ENCODE peak calls at places on chromosomes 4 and X, in ten cellular contexts. One of them, this sample, is unnamed.

GRCh38 chr4:177667687-177668086 is 225.4 kb upstream of the AGA start:
- DNase-seq in germinal center: no peak
- DNase-seq in cardiac fibroblast: peak
- DNase-seq in HT1080: peak
- DNase-seq in hypothalamus: no peak
- DNase-seq in stimulated activated CD4-positive, alpha-beta T cell treated with anti-CD3 and anti-CD28 coated beads, Interleukin-12 subunit alpha, Interleukin-12 subunit beta, amount 100 ng/mL, for 4 hours: no peak
- DNase-seq in NCI-H524: no peak
- DNase-seq in foreskin fibroblast: no peak
- DNase-seq in hepatocyte: no peak
- DNase-seq in activated gamma-delta T cell treated with anti-CD3 and anti-CD28 coated beads, Interleukin-2, amount 50 U/mL, for 16 hours: no peak
- DNase-seq in this sample: no peak

GRCh38 chr4:8737075-8737474 is 134.6 kb downstream of the HMX1 start:
- DNase-seq in hypothalamus: no peak
- DNase-seq in hepatocyte: no peak
- DNase-seq in HT1080: no peak
- DNase-seq in germinal center: no peak
- DNase-seq in cardiac fibroblast: no peak
- DNase-seq in NCI-H524: no peak
- DNase-seq in stimulated activated CD4-positive, alpha-beta T cell treated with anti-CD3 and anti-CD28 coated beads, Interleukin-12 subunit alpha, Interleukin-12 subunit beta, amount 100 ng/mL, for 4 hours: no peak
- DNase-seq in foreskin fibroblast: no peak
- DNase-seq in activated gamma-delta T cell treated with anti-CD3 and anti-CD28 coated beads, Interleukin-2, amount 50 U/mL, for 16 hours: no peak
- DNase-seq in this sample: peak

GRCh38 chr4:112704991-112705845 is 68.3 kb downstream of the LARP7 start:
- DNase-seq in HT1080: peak
- DNase-seq in cardiac fibroblast: peak
- DNase-seq in hepatocyte: peak
- DNase-seq in germinal center: peak
- DNase-seq in activated gamma-delta T cell treated with anti-CD3 and anti-CD28 coated beads, Interleukin-2, amount 50 U/mL, for 16 hours: no peak
- DNase-seq in stimulated activated CD4-positive, alpha-beta T cell treated with anti-CD3 and anti-CD28 coated beads, Interleukin-12 subunit alpha, Interleukin-12 subunit beta, amount 100 ng/mL, for 4 hours: no peak
- DNase-seq in foreskin fibroblast: peak
- DNase-seq in NCI-H524: no peak
- DNase-seq in hypothalamus: peak
- DNase-seq in this sample: peak

GRCh38 chrX:31545726-31546125 is 473.9 kb upstream of the FTHL17 start:
- DNase-seq in activated gamma-delta T cell treated with anti-CD3 and anti-CD28 coated beads, Interleukin-2, amount 50 U/mL, for 16 hours: no peak
- DNase-seq in stimulated activated CD4-positive, alpha-beta T cell treated with anti-CD3 and anti-CD28 coated beads, Interleukin-12 subunit alpha, Interleukin-12 subunit beta, amount 100 ng/mL, for 4 hours: no peak
- DNase-seq in HT1080: no peak
- DNase-seq in foreskin fibroblast: no peak
- DNase-seq in germinal center: no peak
- DNase-seq in cardiac fibroblast: peak
- DNase-seq in NCI-H524: no peak
- DNase-seq in hepatocyte: no peak
- DNase-seq in hypothalamus: no peak
- DNase-seq in this sample: no peak

GRCh38 chr4:10160280-10160856 is 43.8 kb upstream of the WDR1 start:
- DNase-seq in foreskin fibroblast: no peak
- DNase-seq in NCI-H524: peak
- DNase-seq in hypothalamus: no peak
- DNase-seq in stimulated activated CD4-positive, alpha-beta T cell treated with anti-CD3 and anti-CD28 coated beads, Interleukin-12 subunit alpha, Interleukin-12 subunit beta, amount 100 ng/mL, for 4 hours: no peak
- DNase-seq in hepatocyte: peak
- DNase-seq in germinal center: no peak
- DNase-seq in activated gamma-delta T cell treated with anti-CD3 and anti-CD28 coated beads, Interleukin-2, amount 50 U/mL, for 16 hours: no peak
- DNase-seq in HT1080: peak
- DNase-seq in cardiac fibroblast: peak
- DNase-seq in this sample: no peak

GRCh38 chr4:44927361-44928061 is 201.2 kb upstream of the GNPDA2 start:
- DNase-seq in stimulated activated CD4-positive, alpha-beta T cell treated with anti-CD3 and anti-CD28 coated beads, Interleukin-12 subunit alpha, Interleukin-12 subunit beta, amount 100 ng/mL, for 4 hours: no peak
- DNase-seq in HT1080: peak
- DNase-seq in NCI-H524: peak
- DNase-seq in cardiac fibroblast: peak
- DNase-seq in germinal center: no peak
- DNase-seq in hepatocyte: peak
- DNase-seq in foreskin fibroblast: no peak
- DNase-seq in activated gamma-delta T cell treated with anti-CD3 and anti-CD28 coated beads, Interleukin-2, amount 50 U/mL, for 16 hours: no peak
- DNase-seq in hypothalamus: no peak
- DNase-seq in this sample: no peak

GRCh38 chrX:115372026-115372610 is 82.6 kb downstream of the LUZP4 start:
- DNase-seq in HT1080: peak
- DNase-seq in cardiac fibroblast: peak
- DNase-seq in activated gamma-delta T cell treated with anti-CD3 and anti-CD28 coated beads, Interleukin-2, amount 50 U/mL, for 16 hours: no peak
- DNase-seq in NCI-H524: no peak
- DNase-seq in germinal center: no peak
- DNase-seq in hypothalamus: no peak
- DNase-seq in stimulated activated CD4-positive, alpha-beta T cell treated with anti-CD3 and anti-CD28 coated beads, Interleukin-12 subunit alpha, Interleukin-12 subunit beta, amount 100 ng/mL, for 4 hours: no peak
- DNase-seq in foreskin fibroblast: peak
- DNase-seq in hepatocyte: peak
- DNase-seq in this sample: no peak

GRCh38 chr4:139453371-139454110 is 380 bp upstream of the RAB33B start:
- DNase-seq in NCI-H524: peak
- DNase-seq in hepatocyte: peak
- DNase-seq in stimulated activated CD4-positive, alpha-beta T cell treated with anti-CD3 and anti-CD28 coated beads, Interleukin-12 subunit alpha, Interleukin-12 subunit beta, amount 100 ng/mL, for 4 hours: peak
- DNase-seq in HT1080: peak
- DNase-seq in hypothalamus: peak
- DNase-seq in cardiac fibroblast: peak
- DNase-seq in activated gamma-delta T cell treated with anti-CD3 and anti-CD28 coated beads, Interleukin-2, amount 50 U/mL, for 16 hours: peak
- DNase-seq in germinal center: peak
- DNase-seq in foreskin fibroblast: peak
- DNase-seq in this sample: peak

GRCh38 chrX:68084765-68085164 is 348.5 kb downstream of the OPHN1 start:
- DNase-seq in NCI-H524: no peak
- DNase-seq in hepatocyte: no peak
- DNase-seq in hypothalamus: no peak
- DNase-seq in cardiac fibroblast: peak
- DNase-seq in HT1080: peak
- DNase-seq in germinal center: no peak
- DNase-seq in stimulated activated CD4-positive, alpha-beta T cell treated with anti-CD3 and anti-CD28 coated beads, Interleukin-12 subunit alpha, Interleukin-12 subunit beta, amount 100 ng/mL, for 4 hours: no peak
- DNase-seq in activated gamma-delta T cell treated with anti-CD3 and anti-CD28 coated beads, Interleukin-2, amount 50 U/mL, for 16 hours: no peak
- DNase-seq in foreskin fibroblast: peak
- DNase-seq in this sample: no peak

GRCh38 chr4:47729086-47729763 is 108.6 kb downstream of the CORIN start:
- DNase-seq in germinal center: no peak
- DNase-seq in cardiac fibroblast: no peak
- DNase-seq in activated gamma-delta T cell treated with anti-CD3 and anti-CD28 coated beads, Interleukin-2, amount 50 U/mL, for 16 hours: no peak
- DNase-seq in hypothalamus: no peak
- DNase-seq in NCI-H524: no peak
- DNase-seq in hepatocyte: no peak
- DNase-seq in HT1080: no peak
- DNase-seq in stimulated activated CD4-positive, alpha-beta T cell treated with anti-CD3 and anti-CD28 coated beads, Interleukin-12 subunit alpha, Interleukin-12 subunit beta, amount 100 ng/mL, for 4 hours: no peak
- DNase-seq in foreskin fibroblast: no peak
- DNase-seq in this sample: no peak

GRCh38 chr4:71235321-71236206 is 103.3 kb upstream of the SLC4A4 start:
- DNase-seq in hypothalamus: no peak
- DNase-seq in NCI-H524: no peak
- DNase-seq in germinal center: no peak
- DNase-seq in hepatocyte: no peak
- DNase-seq in cardiac fibroblast: no peak
- DNase-seq in HT1080: no peak
- DNase-seq in activated gamma-delta T cell treated with anti-CD3 and anti-CD28 coated beads, Interleukin-2, amount 50 U/mL, for 16 hours: no peak
- DNase-seq in foreskin fibroblast: no peak
- DNase-seq in stimulated activated CD4-positive, alpha-beta T cell treated with anti-CD3 and anti-CD28 coated beads, Interleukin-12 subunit alpha, Interleukin-12 subunit beta, amount 100 ng/mL, for 4 hours: no peak
- DNase-seq in this sample: no peak

GRCh38 chrX:21725498-21725897 is 32.4 kb downstream of the SMPX start:
- DNase-seq in foreskin fibroblast: peak
- DNase-seq in cardiac fibroblast: peak
- DNase-seq in germinal center: peak
- DNase-seq in activated gamma-delta T cell treated with anti-CD3 and anti-CD28 coated beads, Interleukin-2, amount 50 U/mL, for 16 hours: no peak
- DNase-seq in NCI-H524: peak
- DNase-seq in stimulated activated CD4-positive, alpha-beta T cell treated with anti-CD3 and anti-CD28 coated beads, Interleukin-12 subunit alpha, Interleukin-12 subunit beta, amount 100 ng/mL, for 4 hours: no peak
- DNase-seq in hepatocyte: peak
- DNase-seq in hypothalamus: no peak
- DNase-seq in HT1080: peak
- DNase-seq in this sample: no peak

GRCh38 chrX:22534643-22535042 is 261.9 kb downstream of the CBLL2 start:
- DNase-seq in stimulated activated CD4-positive, alpha-beta T cell treated with anti-CD3 and anti-CD28 coated beads, Interleukin-12 subunit alpha, Interleukin-12 subunit beta, amount 100 ng/mL, for 4 hours: no peak
- DNase-seq in NCI-H524: no peak
- DNase-seq in germinal center: no peak
- DNase-seq in hepatocyte: no peak
- DNase-seq in HT1080: peak
- DNase-seq in foreskin fibroblast: peak
- DNase-seq in hypothalamus: no peak
- DNase-seq in activated gamma-delta T cell treated with anti-CD3 and anti-CD28 coated beads, Interleukin-2, amount 50 U/mL, for 16 hours: no peak
- DNase-seq in cardiac fibroblast: peak
- DNase-seq in this sample: no peak

GRCh38 chrX:119410027-119410819 is 11.1 kb downstream of the SLC25A43 start:
- DNase-seq in foreskin fibroblast: peak
- DNase-seq in hepatocyte: peak
- DNase-seq in NCI-H524: no peak
- DNase-seq in germinal center: no peak
- DNase-seq in stimulated activated CD4-positive, alpha-beta T cell treated with anti-CD3 and anti-CD28 coated beads, Interleukin-12 subunit alpha, Interleukin-12 subunit beta, amount 100 ng/mL, for 4 hours: no peak
- DNase-seq in hypothalamus: no peak
- DNase-seq in HT1080: peak
- DNase-seq in activated gamma-delta T cell treated with anti-CD3 and anti-CD28 coated beads, Interleukin-2, amount 50 U/mL, for 16 hours: no peak
- DNase-seq in cardiac fibroblast: peak
- DNase-seq in this sample: no peak

GRCh38 chrX:142549923-142550322 is 344.8 kb upstream of the MAGEC2 start:
- DNase-seq in HT1080: no peak
- DNase-seq in activated gamma-delta T cell treated with anti-CD3 and anti-CD28 coated beads, Interleukin-2, amount 50 U/mL, for 16 hours: no peak
- DNase-seq in hypothalamus: no peak
- DNase-seq in NCI-H524: no peak
- DNase-seq in cardiac fibroblast: no peak
- DNase-seq in hepatocyte: no peak
- DNase-seq in germinal center: no peak
- DNase-seq in foreskin fibroblast: no peak
- DNase-seq in stimulated activated CD4-positive, alpha-beta T cell treated with anti-CD3 and anti-CD28 coated beads, Interleukin-12 subunit alpha, Interleukin-12 subunit beta, amount 100 ng/mL, for 4 hours: no peak
- DNase-seq in this sample: no peak

GRCh38 chr4:15400911-15401671 is 26.7 kb upstream of the C1QTNF7 start:
- DNase-seq in HT1080: peak
- DNase-seq in stimulated activated CD4-positive, alpha-beta T cell treated with anti-CD3 and anti-CD28 coated beads, Interleukin-12 subunit alpha, Interleukin-12 subunit beta, amount 100 ng/mL, for 4 hours: peak
- DNase-seq in hepatocyte: peak
- DNase-seq in NCI-H524: no peak
- DNase-seq in germinal center: peak
- DNase-seq in activated gamma-delta T cell treated with anti-CD3 and anti-CD28 coated beads, Interleukin-2, amount 50 U/mL, for 16 hours: no peak
- DNase-seq in cardiac fibroblast: peak
- DNase-seq in hypothalamus: no peak
- DNase-seq in foreskin fibroblast: peak
- DNase-seq in this sample: peak

GRCh38 chr4:153788419-153789276 is at the start of gene SFRP2:
- DNase-seq in activated gamma-delta T cell treated with anti-CD3 and anti-CD28 coated beads, Interleukin-2, amount 50 U/mL, for 16 hours: no peak
- DNase-seq in cardiac fibroblast: no peak
- DNase-seq in hepatocyte: no peak
- DNase-seq in germinal center: no peak
- DNase-seq in stimulated activated CD4-positive, alpha-beta T cell treated with anti-CD3 and anti-CD28 coated beads, Interleukin-12 subunit alpha, Interleukin-12 subunit beta, amount 100 ng/mL, for 4 hours: no peak
- DNase-seq in HT1080: no peak
- DNase-seq in foreskin fibroblast: no peak
- DNase-seq in NCI-H524: no peak
- DNase-seq in hypothalamus: no peak
- DNase-seq in this sample: no peak

GRCh38 chrX:1537031-1537715 is at the start of gene P2RY8:
- DNase-seq in hypothalamus: no peak
- DNase-seq in stimulated activated CD4-positive, alpha-beta T cell treated with anti-CD3 and anti-CD28 coated beads, Interleukin-12 subunit alpha, Interleukin-12 subunit beta, amount 100 ng/mL, for 4 hours: peak
- DNase-seq in foreskin fibroblast: peak
- DNase-seq in activated gamma-delta T cell treated with anti-CD3 and anti-CD28 coated beads, Interleukin-2, amount 50 U/mL, for 16 hours: peak
- DNase-seq in hepatocyte: peak
- DNase-seq in germinal center: peak
- DNase-seq in NCI-H524: no peak
- DNase-seq in cardiac fibroblast: peak
- DNase-seq in HT1080: peak
- DNase-seq in this sample: peak